ENCODE peak calls at places on chromosomes 11 and 22, in four cellular contexts. One of them, this sample, is unnamed.

GRCh38 chr11:106152824-106153223 is 75.4 kb downstream of the AASDHPPT start:
- DNase-seq in A549: no peak
- DNase-seq in K562: no peak
- DNase-seq in mesendoderm: no peak
- DNase-seq in this sample: no peak

GRCh38 chr11:32817843-32818183 is 11.9 kb upstream of the PRRG4 start:
- DNase-seq in A549: no peak
- DNase-seq in K562: no peak
- DNase-seq in mesendoderm: no peak
- DNase-seq in this sample: no peak

GRCh38 chr22:35947794-35948425 is 80.7 kb downstream of the RBFOX2 start:
- DNase-seq in A549: no peak
- DNase-seq in K562: no peak
- DNase-seq in mesendoderm: no peak
- DNase-seq in this sample: peak

GRCh38 chr22:23581252-23581634 is 1.2 kb upstream of the IGLL1 start:
- DNase-seq in A549: no peak
- DNase-seq in K562: no peak
- DNase-seq in mesendoderm: no peak
- DNase-seq in this sample: peak

GRCh38 chr22:26431151-26431995 is 2.3 kb downstream of the ASPHD2 start:
- DNase-seq in A549: no peak
- DNase-seq in K562: no peak
- DNase-seq in mesendoderm: no peak
- DNase-seq in this sample: no peak

GRCh38 chr22:40031766-40032470 is 37.2 kb downstream of the FAM83F start:
- DNase-seq in A549: no peak
- DNase-seq in K562: no peak
- DNase-seq in mesendoderm: no peak
- DNase-seq in this sample: peak

GRCh38 chr22:18005201-18005926 is 19.0 kb downstream of the MICAL3 start:
- DNase-seq in A549: no peak
- DNase-seq in K562: no peak
- DNase-seq in mesendoderm: no peak
- DNase-seq in this sample: peak

GRCh38 chr11:44573333-44573732 is 7.9 kb downstream of the CD82 start:
- DNase-seq in A549: no peak
- DNase-seq in K562: no peak
- DNase-seq in mesendoderm: no peak
- DNase-seq in this sample: no peak

GRCh38 chr11:111476366-111476765 is 35.8 kb downstream of the BTG4 start:
- DNase-seq in A549: no peak
- DNase-seq in K562: no peak
- DNase-seq in mesendoderm: no peak
- DNase-seq in this sample: no peak

DNA sequence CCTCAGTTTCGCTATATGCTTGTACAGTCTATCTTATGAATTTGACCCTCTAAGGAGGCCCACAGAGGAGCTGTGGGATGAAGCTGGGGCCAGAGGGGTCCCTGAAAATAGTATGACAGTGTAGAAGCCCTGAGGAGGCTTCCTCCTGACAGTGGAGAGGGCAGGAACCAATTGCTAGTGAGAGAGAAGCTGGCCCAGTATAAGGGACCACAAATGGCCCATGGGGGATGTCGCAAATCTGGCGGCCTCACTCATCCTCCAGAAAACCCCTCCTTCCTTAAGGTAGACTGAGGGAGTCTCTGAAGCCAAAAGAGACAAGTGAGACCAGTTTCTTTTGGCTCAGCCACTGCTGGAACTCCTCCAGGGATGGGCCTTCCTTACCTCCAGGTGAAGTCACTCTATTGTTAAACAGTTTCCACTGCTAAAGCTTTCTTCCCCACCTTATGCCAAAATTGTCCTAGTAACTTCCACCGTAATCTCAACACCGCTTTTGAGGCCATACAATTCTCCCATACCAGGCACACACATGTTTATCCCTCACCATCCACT is 17.8 kb upstream of the CASTOR1 start:
- DNase-seq in A549: no peak
- DNase-seq in K562: no peak
- DNase-seq in mesendoderm: no peak
- DNase-seq in this sample: no peak
- H3K4me2 ChIP-seq in A549: no peak
- H3K4me2 ChIP-seq in K562: no peak
- H3K4me2 ChIP-seq in mesendoderm: no peak
- H3K4me2 ChIP-seq in this sample: no peak

DNA sequence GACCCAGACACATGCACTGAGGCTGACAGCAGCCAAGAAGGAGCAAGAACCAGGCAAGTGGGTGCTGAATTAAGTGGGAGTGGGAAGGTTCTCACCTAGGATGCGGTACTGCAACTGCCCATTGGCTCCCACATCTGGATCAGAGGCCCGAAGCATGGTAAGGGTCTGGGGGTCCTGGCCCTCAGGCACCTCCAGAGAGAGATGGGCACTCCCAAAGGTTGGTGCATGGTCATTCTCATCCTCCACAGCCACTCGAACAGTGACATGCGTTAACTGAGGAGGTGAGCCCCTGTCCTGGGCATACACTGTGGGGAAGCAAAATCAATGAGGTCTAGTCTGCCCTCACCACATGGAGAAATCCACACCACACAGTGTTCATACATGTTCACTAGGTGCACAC is 9.3 kb upstream of the TPP1 start:
- DNase-seq in A549: no peak
- DNase-seq in K562: no peak
- DNase-seq in mesendoderm: no peak
- DNase-seq in this sample: no peak
- H3K27ac ChIP-seq in A549: no peak
- H3K27ac ChIP-seq in K562: no peak
- H3K27ac ChIP-seq in mesendoderm: no peak
- H3K27ac ChIP-seq in this sample: no peak

GRCh38 chr11:102118937-102119336 is 8.7 kb downstream of the YAP1 start:
- DNase-seq in A549: no peak
- DNase-seq in K562: no peak
- DNase-seq in mesendoderm: peak
- DNase-seq in this sample: no peak

GRCh38 chr11:102116453-102117205 is 6.4 kb downstream of the YAP1 start:
- DNase-seq in A549: no peak
- DNase-seq in K562: no peak
- DNase-seq in mesendoderm: no peak
- DNase-seq in this sample: no peak

GRCh38 chr11:102115557-102115956 is 5.3 kb downstream of the YAP1 start:
- DNase-seq in A549: peak
- DNase-seq in K562: no peak
- DNase-seq in mesendoderm: peak
- DNase-seq in this sample: no peak

GRCh38 chr11:102120006-102120405 is 9.8 kb downstream of the YAP1 start:
- DNase-seq in A549: peak
- DNase-seq in K562: no peak
- DNase-seq in mesendoderm: no peak
- DNase-seq in this sample: no peak

DNA sequence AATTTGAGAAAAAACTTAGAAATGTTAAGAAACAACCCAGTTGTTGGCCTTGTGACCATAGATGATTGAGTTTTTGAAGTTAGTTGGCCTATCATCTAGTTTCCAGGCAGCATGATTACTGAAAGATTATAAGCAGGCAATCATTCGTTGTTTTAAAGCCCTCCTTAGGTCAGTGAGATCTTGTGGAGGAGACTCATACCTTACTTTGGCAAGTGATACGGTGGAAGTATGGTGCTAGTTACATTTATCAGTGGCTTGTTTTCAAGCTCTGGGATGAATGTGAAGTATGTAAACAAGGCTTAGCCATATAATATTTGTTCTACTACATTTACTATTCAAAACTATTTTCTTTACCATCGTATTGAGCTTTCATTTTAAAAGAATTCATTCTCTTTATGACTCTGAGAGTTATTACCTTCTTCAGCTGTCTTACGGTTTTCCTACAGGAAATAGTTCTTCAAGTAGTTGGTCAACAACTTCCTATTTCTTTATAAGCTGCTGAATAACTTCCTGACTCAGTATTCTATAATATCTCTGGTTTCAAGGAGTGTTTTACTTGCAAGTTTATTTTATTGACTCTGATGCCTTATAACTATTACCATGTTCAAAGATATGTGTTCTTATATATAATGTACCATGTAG is 7.3 kb downstream of the YAP1 start:
- DNase-seq in A549: no peak
- DNase-seq in K562: no peak
- DNase-seq in mesendoderm: no peak
- DNase-seq in this sample: no peak
- H3K4me2 ChIP-seq in A549: peak
- H3K4me2 ChIP-seq in K562: no peak
- H3K4me2 ChIP-seq in mesendoderm: no peak
- H3K4me2 ChIP-seq in this sample: no peak

DNA sequence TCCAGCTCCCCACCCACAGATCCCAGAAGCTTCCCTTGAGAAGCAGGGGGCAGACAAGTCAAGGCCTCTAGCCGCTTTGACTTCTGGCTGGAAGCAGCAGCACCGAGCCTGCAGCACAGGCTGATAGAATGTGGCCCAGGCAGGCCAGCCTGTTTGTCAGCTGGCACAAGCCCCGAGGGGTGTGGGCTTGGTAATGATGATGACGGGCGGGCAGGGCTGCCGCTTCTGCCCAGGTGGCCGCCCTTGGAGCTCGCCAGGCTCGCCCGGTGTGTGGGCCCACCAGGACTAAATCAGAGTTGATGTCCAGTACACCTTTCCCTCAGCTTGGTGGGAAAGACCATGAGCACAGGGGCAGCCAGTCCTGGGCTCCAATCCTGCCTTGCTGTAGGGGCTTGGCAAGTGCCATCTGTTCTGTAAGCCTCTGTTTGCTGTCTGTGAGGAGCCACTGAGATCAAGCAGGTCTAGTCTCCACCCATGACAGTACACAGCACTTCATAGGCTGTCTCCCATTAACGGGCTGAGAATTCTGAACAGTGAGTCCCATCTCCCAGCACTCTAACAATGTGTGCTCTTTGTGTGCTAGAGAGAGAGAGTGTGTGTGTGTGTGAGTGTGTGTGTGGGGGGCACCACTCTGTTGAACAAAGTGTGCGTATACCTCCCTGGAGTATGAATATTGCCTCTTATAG is 26.8 kb downstream of the MICAL2 start:
- DNase-seq in A549: no peak
- DNase-seq in K562: no peak
- DNase-seq in mesendoderm: no peak
- DNase-seq in this sample: no peak
- H3K27ac ChIP-seq in A549: peak
- H3K27ac ChIP-seq in K562: no peak
- H3K27ac ChIP-seq in mesendoderm: no peak
- H3K27ac ChIP-seq in this sample: no peak

GRCh38 chr11:28632338-28632737 is 524.1 kb downstream of the METTL15 start:
- DNase-seq in A549: peak
- DNase-seq in K562: no peak
- DNase-seq in mesendoderm: no peak
- DNase-seq in this sample: no peak
- H3K4me2 ChIP-seq in A549: peak
- H3K4me2 ChIP-seq in K562: no peak
- H3K4me2 ChIP-seq in mesendoderm: no peak
- H3K4me2 ChIP-seq in this sample: no peak

GRCh38 chr11:75387742-75388294 is 11.5 kb upstream of the RPS3 start:
- DNase-seq in A549: no peak
- DNase-seq in K562: no peak
- DNase-seq in mesendoderm: no peak
- DNase-seq in this sample: no peak
- H3K27ac ChIP-seq in A549: peak
- H3K27ac ChIP-seq in K562: no peak
- H3K27ac ChIP-seq in mesendoderm: no peak
- H3K27ac ChIP-seq in this sample: no peak

GRCh38 chr11:128608732-128609131 is 21.4 kb upstream of the ETS1 start:
- DNase-seq in A549: no peak
- DNase-seq in K562: no peak
- DNase-seq in mesendoderm: no peak
- DNase-seq in this sample: no peak

GRCh38 chr11:128610765-128611617 is 23.6 kb upstream of the ETS1 start:
- DNase-seq in A549: no peak
- DNase-seq in K562: no peak
- DNase-seq in mesendoderm: no peak
- DNase-seq in this sample: peak

GRCh38 chr11:128603752-128604472 is 16.6 kb upstream of the ETS1 start:
- DNase-seq in A549: no peak
- DNase-seq in K562: no peak
- DNase-seq in mesendoderm: peak
- DNase-seq in this sample: peak

GRCh38 chr11:128604723-128605122 is 17.4 kb upstream of the ETS1 start:
- DNase-seq in A549: no peak
- DNase-seq in K562: no peak
- DNase-seq in mesendoderm: no peak
- DNase-seq in this sample: no peak

DNA sequence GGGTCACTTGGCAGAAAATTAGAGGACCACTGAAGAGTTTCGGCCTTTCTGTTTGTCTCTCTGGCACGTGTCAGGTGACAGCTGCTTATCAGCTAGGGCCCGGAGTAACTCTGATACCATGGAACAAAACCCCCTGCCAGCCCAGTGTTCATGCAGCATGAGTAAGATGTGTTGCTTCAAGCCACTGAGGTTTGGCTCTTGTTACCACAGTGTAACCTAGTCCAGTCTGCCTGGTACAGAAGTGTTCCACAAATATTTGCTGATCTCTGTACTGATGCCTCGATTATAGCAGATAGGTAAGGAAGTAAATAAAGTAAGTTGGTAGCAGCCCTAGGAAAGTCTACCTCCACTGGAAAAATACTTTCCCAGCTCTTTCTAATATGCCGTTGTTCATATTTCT is 20.5 kb upstream of the ETS1 start:
- DNase-seq in A549: no peak
- DNase-seq in K562: no peak
- DNase-seq in mesendoderm: no peak
- DNase-seq in this sample: no peak
- H3K4me2 ChIP-seq in A549: no peak
- H3K4me2 ChIP-seq in K562: no peak
- H3K4me2 ChIP-seq in mesendoderm: no peak
- H3K4me2 ChIP-seq in this sample: no peak